ENCODE peak calls at places on chromosomes 6 and 20, in ten cellular contexts. U, Q, W, S, O, J, L, X, Z and M are unnamed samples.

GRCh38 chr20:62141397-62142251 is 1.6 kb downstream of the PSMA7 start:
- DNase-seq in U (no peak), Q (no peak), W (no peak), S (no peak), O (peak), J (no peak), L (no peak), X (peak), Z (peak), M (peak)

GRCh38 chr6:136114661-136115060 is 135.4 kb downstream of the MTFR2 start:
- DNase-seq in U (no peak), Q (no peak), W (no peak), S (no peak), O (no peak), J (no peak), L (no peak), X (no peak), Z (peak), M (no peak)

GRCh38 chr6:103122766-103123601 is 1729.5 kb downstream of the GRIK2 start:
- DNase-seq in U (no peak), Q (no peak), W (peak), S (peak), O (peak), J (no peak), L (peak), X (peak), Z (peak), M (peak)

GRCh38 chr20:46243707-46244628 is 64.3 kb downstream of the CDH22 start:
- DNase-seq in U (no peak), Q (no peak), W (no peak), S (peak), O (no peak), J (no peak), L (no peak), X (peak), Z (no peak), M (peak)

GRCh38 chr6:121780325-121781313 is 345.2 kb downstream of the GJA1 start:
- DNase-seq in U (peak), Q (no peak), W (peak), S (peak), O (no peak), J (no peak), L (no peak), X (peak), Z (peak), M (peak)

GRCh38 chr6:67717281-67717680 is 917.8 kb upstream of the ADGRB3 start:
- DNase-seq in U (no peak), Q (no peak), W (no peak), S (no peak), O (no peak), J (no peak), L (no peak), X (peak), Z (no peak), M (no peak)

GRCh38 chr6:381742-382461 is 9.7 kb upstream of the IRF4 start:
- DNase-seq in U (no peak), Q (no peak), W (no peak), S (no peak), O (no peak), J (no peak), L (no peak), X (no peak), Z (no peak), M (no peak)

GRCh38 chr20:64009811-64010387 is 26.1 kb upstream of the C20orf204 start:
- DNase-seq in U (no peak), Q (no peak), W (no peak), S (no peak), O (no peak), J (no peak), L (no peak), X (no peak), Z (no peak), M (no peak)

GRCh38 chr6:169950558-169950957 is 199.1 kb downstream of the ERMARD start:
- DNase-seq in U (no peak), Q (no peak), W (no peak), S (peak), O (no peak), J (no peak), L (no peak), X (peak), Z (peak), M (peak)

GRCh38 chr6:42819803-42820508 is 38.1 kb downstream of the BICRAL start:
- DNase-seq in U (no peak), Q (no peak), W (no peak), S (no peak), O (no peak), J (no peak), L (no peak), X (peak), Z (no peak), M (peak)